ENCODE peak calls at places on chromosomes 4 and X, in five cellular contexts. One of them, this sample, is unnamed.

GRCh38 chr4:1494416-1495315 is 88.4 kb upstream of the NKX1-1 start:
- DNase-seq in astrocyte of the hippocampus: no peak
- DNase-seq in stimulated activated CD4-positive, alpha-beta T cell treated with anti-CD3 and anti-CD28 coated beads, TNF-alpha, amount 100 ng/mL, for 48 hours: no peak
- DNase-seq in ureter: no peak
- DNase-seq in activated T-cell treated with anti-CD3 and anti-CD28 coated beads, Interleukin-2, amount 50 U/mL, for 1 hour: no peak
- DNase-seq in this sample: no peak

GRCh38 chr4:181674315-181674714 is 568.9 kb upstream of the TENM3 start:
- DNase-seq in astrocyte of the hippocampus: peak; percentile 68
- DNase-seq in stimulated activated CD4-positive, alpha-beta T cell treated with anti-CD3 and anti-CD28 coated beads, TNF-alpha, amount 100 ng/mL, for 48 hours: no peak
- DNase-seq in ureter: no peak
- DNase-seq in activated T-cell treated with anti-CD3 and anti-CD28 coated beads, Interleukin-2, amount 50 U/mL, for 1 hour: no peak
- DNase-seq in this sample: no peak

GRCh38 chr4:38062088-38062893 is 102.1 kb downstream of the PTTG2 start:
- DNase-seq in astrocyte of the hippocampus: peak; percentile 88
- DNase-seq in stimulated activated CD4-positive, alpha-beta T cell treated with anti-CD3 and anti-CD28 coated beads, TNF-alpha, amount 100 ng/mL, for 48 hours: peak; percentile 41
- DNase-seq in ureter: peak; percentile 76
- DNase-seq in activated T-cell treated with anti-CD3 and anti-CD28 coated beads, Interleukin-2, amount 50 U/mL, for 1 hour: peak; percentile 68
- DNase-seq in this sample: peak; percentile 66

GRCh38 chr4:124423160-124423559 is 289.4 kb downstream of the ANKRD50 start:
- DNase-seq in astrocyte of the hippocampus: peak; percentile 32
- DNase-seq in stimulated activated CD4-positive, alpha-beta T cell treated with anti-CD3 and anti-CD28 coated beads, TNF-alpha, amount 100 ng/mL, for 48 hours: no peak
- DNase-seq in ureter: no peak
- DNase-seq in activated T-cell treated with anti-CD3 and anti-CD28 coated beads, Interleukin-2, amount 50 U/mL, for 1 hour: no peak
- DNase-seq in this sample: no peak

GRCh38 chrX:118971552-118971951 is 2.9 kb upstream of the LONRF3 start:
- DNase-seq in astrocyte of the hippocampus: peak; percentile 10
- DNase-seq in stimulated activated CD4-positive, alpha-beta T cell treated with anti-CD3 and anti-CD28 coated beads, TNF-alpha, amount 100 ng/mL, for 48 hours: no peak
- DNase-seq in ureter: no peak
- DNase-seq in activated T-cell treated with anti-CD3 and anti-CD28 coated beads, Interleukin-2, amount 50 U/mL, for 1 hour: no peak
- DNase-seq in this sample: no peak

GRCh38 chr4:152929888-152930287 is 6.2 kb upstream of the FHDC1 start:
- DNase-seq in astrocyte of the hippocampus: no peak
- DNase-seq in stimulated activated CD4-positive, alpha-beta T cell treated with anti-CD3 and anti-CD28 coated beads, TNF-alpha, amount 100 ng/mL, for 48 hours: no peak
- DNase-seq in ureter: no peak
- DNase-seq in activated T-cell treated with anti-CD3 and anti-CD28 coated beads, Interleukin-2, amount 50 U/mL, for 1 hour: no peak
- DNase-seq in this sample: no peak

GRCh38 chr4:105283501-105283900 is 136.8 kb downstream of the TET2 start:
- DNase-seq in astrocyte of the hippocampus: peak; percentile 43
- DNase-seq in stimulated activated CD4-positive, alpha-beta T cell treated with anti-CD3 and anti-CD28 coated beads, TNF-alpha, amount 100 ng/mL, for 48 hours: no peak
- DNase-seq in ureter: no peak
- DNase-seq in activated T-cell treated with anti-CD3 and anti-CD28 coated beads, Interleukin-2, amount 50 U/mL, for 1 hour: no peak
- DNase-seq in this sample: no peak

GRCh38 chr4:15232725-15233597 is 194.9 kb upstream of the C1QTNF7 start:
- DNase-seq in astrocyte of the hippocampus: peak; percentile 80
- DNase-seq in stimulated activated CD4-positive, alpha-beta T cell treated with anti-CD3 and anti-CD28 coated beads, TNF-alpha, amount 100 ng/mL, for 48 hours: no peak
- DNase-seq in ureter: no peak
- DNase-seq in activated T-cell treated with anti-CD3 and anti-CD28 coated beads, Interleukin-2, amount 50 U/mL, for 1 hour: no peak
- DNase-seq in this sample: peak; percentile 13

GRCh38 chrX:77415161-77415560 is 32.0 kb upstream of the FGF16 start:
- DNase-seq in astrocyte of the hippocampus: no peak
- DNase-seq in stimulated activated CD4-positive, alpha-beta T cell treated with anti-CD3 and anti-CD28 coated beads, TNF-alpha, amount 100 ng/mL, for 48 hours: no peak
- DNase-seq in ureter: no peak
- DNase-seq in activated T-cell treated with anti-CD3 and anti-CD28 coated beads, Interleukin-2, amount 50 U/mL, for 1 hour: no peak
- DNase-seq in this sample: no peak

GRCh38 chr4:118280501-118281218 is 72.1 kb downstream of the PRSS12 start:
- DNase-seq in astrocyte of the hippocampus: peak; percentile 77
- DNase-seq in stimulated activated CD4-positive, alpha-beta T cell treated with anti-CD3 and anti-CD28 coated beads, TNF-alpha, amount 100 ng/mL, for 48 hours: no peak
- DNase-seq in ureter: peak; percentile 55
- DNase-seq in activated T-cell treated with anti-CD3 and anti-CD28 coated beads, Interleukin-2, amount 50 U/mL, for 1 hour: no peak
- DNase-seq in this sample: peak; percentile 4

GRCh38 chr4:184067931-184068554 is 149.6 kb downstream of the ENPP6 start:
- DNase-seq in astrocyte of the hippocampus: no peak
- DNase-seq in stimulated activated CD4-positive, alpha-beta T cell treated with anti-CD3 and anti-CD28 coated beads, TNF-alpha, amount 100 ng/mL, for 48 hours: no peak
- DNase-seq in ureter: no peak
- DNase-seq in activated T-cell treated with anti-CD3 and anti-CD28 coated beads, Interleukin-2, amount 50 U/mL, for 1 hour: no peak
- DNase-seq in this sample: no peak

GRCh38 chr4:47160095-47160494 is 128.7 kb downstream of the GABRB1 start:
- DNase-seq in astrocyte of the hippocampus: peak; percentile 8
- DNase-seq in stimulated activated CD4-positive, alpha-beta T cell treated with anti-CD3 and anti-CD28 coated beads, TNF-alpha, amount 100 ng/mL, for 48 hours: no peak
- DNase-seq in ureter: no peak
- DNase-seq in activated T-cell treated with anti-CD3 and anti-CD28 coated beads, Interleukin-2, amount 50 U/mL, for 1 hour: no peak
- DNase-seq in this sample: no peak

GRCh38 chr4:123953556-123953955 is 557.0 kb downstream of the SPRY1 start:
- DNase-seq in astrocyte of the hippocampus: no peak
- DNase-seq in stimulated activated CD4-positive, alpha-beta T cell treated with anti-CD3 and anti-CD28 coated beads, TNF-alpha, amount 100 ng/mL, for 48 hours: no peak
- DNase-seq in ureter: no peak
- DNase-seq in activated T-cell treated with anti-CD3 and anti-CD28 coated beads, Interleukin-2, amount 50 U/mL, for 1 hour: no peak
- DNase-seq in this sample: no peak

GRCh38 chr4:155392486-155393184 is 15.9 kb upstream of the MAP9 start:
- DNase-seq in astrocyte of the hippocampus: peak; percentile 67
- DNase-seq in stimulated activated CD4-positive, alpha-beta T cell treated with anti-CD3 and anti-CD28 coated beads, TNF-alpha, amount 100 ng/mL, for 48 hours: no peak
- DNase-seq in ureter: no peak
- DNase-seq in activated T-cell treated with anti-CD3 and anti-CD28 coated beads, Interleukin-2, amount 50 U/mL, for 1 hour: no peak
- DNase-seq in this sample: peak; percentile 48

GRCh38 chrX:87572911-87573310 is 55.3 kb downstream of the KLHL4 start:
- DNase-seq in astrocyte of the hippocampus: peak; percentile 50
- DNase-seq in stimulated activated CD4-positive, alpha-beta T cell treated with anti-CD3 and anti-CD28 coated beads, TNF-alpha, amount 100 ng/mL, for 48 hours: no peak
- DNase-seq in ureter: no peak
- DNase-seq in activated T-cell treated with anti-CD3 and anti-CD28 coated beads, Interleukin-2, amount 50 U/mL, for 1 hour: no peak
- DNase-seq in this sample: no peak

GRCh38 chrX:10447577-10448214 is 172.7 kb downstream of the MID1 start:
- DNase-seq in astrocyte of the hippocampus: peak; percentile 69
- DNase-seq in stimulated activated CD4-positive, alpha-beta T cell treated with anti-CD3 and anti-CD28 coated beads, TNF-alpha, amount 100 ng/mL, for 48 hours: no peak
- DNase-seq in ureter: no peak
- DNase-seq in activated T-cell treated with anti-CD3 and anti-CD28 coated beads, Interleukin-2, amount 50 U/mL, for 1 hour: no peak
- DNase-seq in this sample: no peak

GRCh38 chr4:102114118-102114630 is 231.1 kb downstream of the SLC39A8 start:
- DNase-seq in astrocyte of the hippocampus: peak; percentile 43
- DNase-seq in stimulated activated CD4-positive, alpha-beta T cell treated with anti-CD3 and anti-CD28 coated beads, TNF-alpha, amount 100 ng/mL, for 48 hours: no peak
- DNase-seq in ureter: no peak
- DNase-seq in activated T-cell treated with anti-CD3 and anti-CD28 coated beads, Interleukin-2, amount 50 U/mL, for 1 hour: no peak
- DNase-seq in this sample: no peak

GRCh38 chrX:155068165-155068564 is 2.8 kb downstream of the CMC4 start:
- DNase-seq in astrocyte of the hippocampus: peak; percentile 34
- DNase-seq in stimulated activated CD4-positive, alpha-beta T cell treated with anti-CD3 and anti-CD28 coated beads, TNF-alpha, amount 100 ng/mL, for 48 hours: no peak
- DNase-seq in ureter: no peak
- DNase-seq in activated T-cell treated with anti-CD3 and anti-CD28 coated beads, Interleukin-2, amount 50 U/mL, for 1 hour: no peak
- DNase-seq in this sample: peak; percentile 2

GRCh38 chr4:24235609-24236008 is 345.8 kb upstream of the PPARGC1A start:
- DNase-seq in astrocyte of the hippocampus: no peak
- DNase-seq in stimulated activated CD4-positive, alpha-beta T cell treated with anti-CD3 and anti-CD28 coated beads, TNF-alpha, amount 100 ng/mL, for 48 hours: no peak
- DNase-seq in ureter: no peak
- DNase-seq in activated T-cell treated with anti-CD3 and anti-CD28 coated beads, Interleukin-2, amount 50 U/mL, for 1 hour: no peak
- DNase-seq in this sample: no peak

GRCh38 chr4:24024157-24024556 is 134.3 kb upstream of the PPARGC1A start:
- DNase-seq in astrocyte of the hippocampus: peak; percentile 46
- DNase-seq in stimulated activated CD4-positive, alpha-beta T cell treated with anti-CD3 and anti-CD28 coated beads, TNF-alpha, amount 100 ng/mL, for 48 hours: no peak
- DNase-seq in ureter: no peak
- DNase-seq in activated T-cell treated with anti-CD3 and anti-CD28 coated beads, Interleukin-2, amount 50 U/mL, for 1 hour: no peak
- DNase-seq in this sample: no peak

This sample was measured in T1000.